ENCODE peak calls at places on chromosomes 11 and 22, in nine cellular contexts. F is AG09309, H is spleen, P is nephron progenitor cell, N is dorsolateral prefrontal cortex, T is colonic mucosa, S is ovary, A is testis, O is HFFc6. U is an unnamed sample.

GRCh38 chr11:65151500-65151899 is 17.2 kb upstream of the SYVN1 start:
- DNase-seq in F (no peak), H (no peak), P (no peak), N (no peak), T (no peak), S (no peak), A (no peak), O (no peak), U (no peak)

GRCh38 chr11:83437939-83438338 is 151.8 kb upstream of the CCDC90B start:
- DNase-seq in F (no peak), H (no peak), P (no peak), N (no peak), T (no peak), S (no peak), A (no peak), O (no peak), U (no peak)

GRCh38 chr22:23289851-23290724 is 109.8 kb downstream of the BCR start:
- DNase-seq in F (no peak), H (no peak), P (peak; percentile 80), N (peak; percentile 64), T (peak; percentile 76), S (peak; percentile 38), A (peak; percentile 73), O (peak; percentile 53), U (peak; percentile 63)

GRCh38 chr11:83694191-83694905 is 408.2 kb upstream of the CCDC90B start:
- DNase-seq in F (no peak), H (no peak), P (no peak), N (no peak), T (no peak), S (no peak), A (no peak), O (no peak), U (no peak)

GRCh38 chr11:95338430-95338991 is 107.5 kb upstream of the SESN3 start:
- DNase-seq in F (no peak), H (peak; percentile 70), P (no peak), N (no peak), T (peak; percentile 50), S (peak; percentile 93), A (peak; percentile 87), O (no peak), U (no peak)

GRCh38 chr11:20156876-20157613 is 3.2 kb downstream of the DBX1 start:
- DNase-seq in F (no peak), H (peak; percentile 78), P (no peak), N (no peak), T (no peak), S (no peak), A (no peak), O (no peak), U (no peak)

GRCh38 chr11:74739546-74740270 is 8.5 kb upstream of the CHRDL2 start:
- DNase-seq in F (peak; percentile 28), H (no peak), P (peak; percentile 49), N (no peak), T (peak; percentile 36), S (no peak), A (peak; percentile 64), O (peak; percentile 63), U (peak; percentile 64)

GRCh38 chr11:117589024-117589423 is 208.0 kb downstream of the DSCAML1 start:
- DNase-seq in F (no peak), H (no peak), P (no peak), N (no peak), T (no peak), S (no peak), A (no peak), O (no peak), U (no peak)

GRCh38 chr22:29269731-29270474 is 1.8 kb downstream of the EWSR1 start:
- DNase-seq in F (no peak), H (no peak), P (no peak), N (no peak), T (peak; percentile 30), S (no peak), A (no peak), O (no peak), U (no peak)

GRCh38 chr11:46658259-46658658 is 40.9 kb downstream of the ATG13 start:
- DNase-seq in F (peak; percentile 57), H (no peak), P (no peak), N (no peak), T (no peak), S (no peak), A (peak; percentile 59), O (peak; percentile 53), U (no peak)

GRCh38 chr11:13316528-13316961 is 39.0 kb downstream of the BMAL1 start:
- DNase-seq in F (no peak), H (no peak), P (no peak), N (no peak), T (no peak), S (peak; percentile 43), A (no peak), O (peak; percentile 60), U (no peak)

DNA sequence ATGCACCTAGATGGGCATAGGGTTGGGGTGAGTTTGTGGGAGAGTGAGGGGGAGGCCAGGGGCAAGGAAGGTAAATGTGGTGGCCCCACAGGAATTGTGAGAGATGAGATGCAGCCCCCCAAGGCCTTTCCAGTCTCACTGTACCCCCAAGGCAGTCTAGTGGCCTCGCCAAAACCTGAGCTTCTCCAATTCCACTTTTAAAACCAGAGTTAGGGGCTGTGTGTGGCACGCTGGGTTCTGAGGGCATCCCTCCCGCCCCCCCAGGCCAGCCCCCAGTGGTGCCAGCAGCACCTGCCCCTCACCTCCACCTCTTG is 40.4 kb downstream of the KCNC1 start:
- DNase-seq in F (no peak), H (no peak), P (no peak), N (no peak), T (no peak), S (no peak), A (no peak), O (no peak), U (no peak)
- TF ChIP-seq CTCF in F (no peak), H (no peak), P (no peak), N (no peak), T (no peak), S (no peak), A (no peak), O (no peak), U (no peak)

DNA sequence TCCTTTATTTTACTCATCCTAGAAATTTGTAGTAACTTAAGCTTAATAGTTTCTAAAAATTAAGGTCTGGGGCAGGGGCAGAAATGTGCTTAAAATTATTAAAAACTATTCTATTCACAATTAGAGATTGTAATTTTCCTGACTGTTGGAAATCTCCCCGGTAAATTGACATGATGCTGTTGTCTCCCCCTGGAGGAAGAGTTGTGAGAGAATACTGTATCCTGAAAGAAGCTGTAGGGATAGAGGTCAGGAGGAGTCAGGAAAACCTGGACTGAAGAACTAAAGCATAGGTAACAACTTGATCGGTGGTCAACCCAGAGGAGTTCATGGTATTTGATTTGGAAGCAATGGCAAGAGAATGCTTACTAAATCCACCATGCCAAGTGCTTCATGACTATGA is 16.2 kb upstream of the ESAM start:
- DNase-seq in F (no peak), H (no peak), P (no peak), N (no peak), T (no peak), S (no peak), A (no peak), O (no peak), U (no peak)
- TF ChIP-seq CTCF in F (peak; percentile 13), H (no peak), P (no peak), N (no peak), T (peak; percentile 12), S (no peak), A (no peak), O (peak; percentile 54), U (no peak)

GRCh38 chr11:116219171-116219635 is 553.6 kb downstream of the BUD13 start:
- DNase-seq in F (no peak), H (no peak), P (no peak), N (peak; percentile 49), T (no peak), S (no peak), A (no peak), O (no peak), U (no peak)

GRCh38 chr11:116217441-116217840 is 555.3 kb downstream of the BUD13 start:
- DNase-seq in F (no peak), H (no peak), P (no peak), N (no peak), T (no peak), S (no peak), A (no peak), O (no peak), U (no peak)

GRCh38 chr11:116221351-116221750 is 551.4 kb downstream of the BUD13 start:
- DNase-seq in F (no peak), H (no peak), P (no peak), N (no peak), T (no peak), S (no peak), A (no peak), O (no peak), U (no peak)

GRCh38 chr11:116215471-116216113 is 557.2 kb downstream of the BUD13 start:
- DNase-seq in F (no peak), H (no peak), P (no peak), N (no peak), T (no peak), S (no peak), A (no peak), O (no peak), U (no peak)

DNA sequence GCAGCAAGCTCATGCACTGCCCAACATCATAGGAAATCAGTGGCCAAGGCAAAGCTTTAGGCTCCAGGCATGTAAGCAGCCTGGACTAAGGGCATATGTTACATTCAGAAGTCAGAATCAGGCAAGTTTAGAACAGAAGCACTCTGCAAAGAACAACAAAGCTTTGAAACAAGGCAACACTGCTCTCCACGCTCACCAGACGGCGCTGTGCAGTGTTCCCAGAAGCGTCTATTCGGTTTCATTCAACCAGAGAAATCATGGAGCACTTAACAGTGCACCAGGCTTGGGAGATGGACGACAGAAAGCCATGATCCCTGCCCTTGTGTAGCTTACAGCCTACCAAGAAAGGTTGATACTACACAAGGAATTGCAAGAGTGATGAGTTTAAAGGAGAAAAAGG is 555.8 kb downstream of the BUD13 start:
- DNase-seq in F (peak; percentile 10), H (no peak), P (no peak), N (peak; percentile 64), T (peak; percentile 49), S (no peak), A (peak; percentile 72), O (no peak), U (no peak)
- TF ChIP-seq CTCF in F (peak; percentile 83), H (no peak), P (no peak), N (no peak), T (peak; percentile 35), S (no peak), A (peak; percentile 23), O (peak; percentile 58), U (no peak)

GRCh38 chr11:59807047-59807446 is 3.5 kb downstream of the MRPL16 start:
- DNase-seq in F (no peak), H (no peak), P (no peak), N (no peak), T (no peak), S (no peak), A (no peak), O (no peak), U (no peak)

GRCh38 chr11:59810911-59811259 is 307 bp upstream of the MRPL16 start:
- DNase-seq in F (no peak), H (no peak), P (no peak), N (no peak), T (no peak), S (no peak), A (no peak), O (no peak), U (no peak)

GRCh38 chr11:59812220-59812619 is 1.6 kb upstream of the MRPL16 start:
- DNase-seq in F (no peak), H (no peak), P (no peak), N (no peak), T (no peak), S (no peak), A (no peak), O (no peak), U (no peak)

GRCh38 chr11:59813364-59813763 is 2.8 kb upstream of the MRPL16 start:
- DNase-seq in F (no peak), H (no peak), P (no peak), N (no peak), T (no peak), S (no peak), A (no peak), O (no peak), U (no peak)

GRCh38 chr11:59810189-59810910 is at the start of gene MRPL16:
- DNase-seq in F (peak; percentile 61), H (peak; percentile 95), P (peak; percentile 87), N (peak; percentile 88), T (peak; percentile 92), S (peak; percentile 81), A (peak; percentile 91), O (peak; percentile 81), U (peak; percentile 89)
- TF ChIP-seq CTCF in F (no peak), H (peak; percentile 38), P (no peak), N (peak; percentile 23), T (peak; percentile 17), S (no peak), A (no peak), O (peak; percentile 43), U (no peak)

U was measured in Calu3.